ENCODE peak calls at places on chromosomes 5 and 9, in nine cellular contexts. O, Z, N, X, F, C, L, A and U are unnamed samples. For H3K36me3, the result is how much of the 10 kb centered on the place peaks cover.

GRCh38 chr5:56983593-56984361 is 31.9 kb upstream of the MIER3 start:
- DNase-seq in O (no peak), Z (peak), N (no peak), X (no peak), F (no peak), C (no peak), L (no peak), A (no peak), U (no peak)

GRCh38 chr5:161009817-161010216 is 157.8 kb upstream of the ATP10B start:
- DNase-seq in O (no peak), Z (no peak), N (no peak), X (no peak), F (no peak), C (no peak), L (no peak), A (no peak), U (no peak)

GRCh38 chr9:98943682-98944129 is at the start of gene COL15A1:
- DNase-seq in O (no peak), Z (peak), N (no peak), X (no peak), F (no peak), C (peak), L (no peak), A (no peak), U (peak)

GRCh38 chr5:127313847-127314473 is 23.4 kb downstream of the MEGF10 start:
- DNase-seq in O (peak), Z (peak), N (peak), X (peak), F (peak), C (peak), L (peak), A (peak), U (peak)

GRCh38 chr5:89255845-89256463 is 373.0 kb upstream of the MEF2C start:
- DNase-seq in O (peak), Z (peak), N (peak), X (no peak), F (peak), C (no peak), L (no peak), A (no peak), U (no peak)

GRCh38 chr9:73683862-73684591 is 532.4 kb downstream of the ANXA1 start:
- DNase-seq in O (no peak), Z (peak), N (peak), X (no peak), F (peak), C (no peak), L (no peak), A (no peak), U (no peak)

GRCh38 chr5:6767481-6768063 is 54.3 kb downstream of the TENT4A start:
- DNase-seq in O (no peak), Z (no peak), N (no peak), X (no peak), F (no peak), C (no peak), L (no peak), A (no peak), U (no peak)

GRCh38 chr5:4659836-4660235 is 480.3 kb upstream of the ADAMTS16 start:
- DNase-seq in O (no peak), Z (no peak), N (no peak), X (no peak), F (no peak), C (no peak), L (no peak), A (no peak), U (no peak)

GRCh38 chr5:135185461-135186075 is 151.5 kb upstream of the PITX1 start:
- DNase-seq in O (peak), Z (peak), N (no peak), X (no peak), F (no peak), C (no peak), L (peak), A (no peak), U (no peak)

GRCh38 chr5:171852255-171852681 is 66.7 kb downstream of the SMIM23 start:
- DNase-seq in O (no peak), Z (no peak), N (no peak), X (no peak), F (no peak), C (no peak), L (no peak), A (no peak), U (no peak)

GRCh38 chr5:885529-885928 is 7.1 kb downstream of the BRD9 start:
- DNase-seq in O (no peak), Z (no peak), N (no peak), X (peak), F (no peak), C (no peak), L (no peak), A (no peak), U (no peak)
- H3K36me3 ChIP-seq in O (half or more), Z (half or more), N (half or more), X (half or more), F (half or more), C (under half), L (under half), A (half or more), U (half or more)

GRCh38 chr9:76090330-76090729 is 199.9 kb downstream of the PCSK5 start:
- DNase-seq in O (no peak), Z (no peak), N (no peak), X (no peak), F (no peak), C (no peak), L (no peak), A (no peak), U (no peak)

GRCh38 chr9:76087978-76088377 is 197.5 kb downstream of the PCSK5 start:
- DNase-seq in O (no peak), Z (no peak), N (no peak), X (no peak), F (no peak), C (no peak), L (no peak), A (no peak), U (no peak)

GRCh38 chr9:76090909-76091308 is 200.4 kb downstream of the PCSK5 start:
- DNase-seq in O (no peak), Z (no peak), N (no peak), X (no peak), F (no peak), C (no peak), L (no peak), A (no peak), U (no peak)

GRCh38 chr9:76085596-76085995 is 195.1 kb downstream of the PCSK5 start:
- DNase-seq in O (no peak), Z (no peak), N (no peak), X (no peak), F (no peak), C (no peak), L (no peak), A (no peak), U (no peak)

GRCh38 chr9:76086521-76086920 is 196.0 kb downstream of the PCSK5 start:
- DNase-seq in O (peak), Z (peak), N (no peak), X (no peak), F (no peak), C (no peak), L (no peak), A (no peak), U (no peak)
- TF ChIP-seq CTCF in O (peak), Z (no peak), N (no peak), X (no peak), F (no peak), C (no peak), L (no peak), A (no peak), U (no peak)

GRCh38 chr5:41918105-41918504 is 7.0 kb upstream of the FBXO4 start:
- DNase-seq in O (no peak), Z (no peak), N (no peak), X (no peak), F (no peak), C (no peak), L (no peak), A (no peak), U (no peak)
- H3K36me3 ChIP-seq in O (under half), Z (half or more), N (under half), X (half or more), F (under half), C (under half), L (under half), A (half or more), U (half or more)

GRCh38 chr5:141186897-141187512 is at the start of gene PCDHB9:
- DNase-seq in O (peak), Z (peak), N (no peak), X (no peak), F (peak), C (no peak), L (peak), A (no peak), U (no peak)

GRCh38 chr5:141180313-141180712 is 1.9 kb upstream of the PCDHB16 start:
- DNase-seq in O (no peak), Z (no peak), N (no peak), X (no peak), F (no peak), C (no peak), L (no peak), A (no peak), U (no peak)

GRCh38 chr5:141182248-141182647 is at the start of gene PCDHB16:
- DNase-seq in O (peak), Z (peak), N (no peak), X (no peak), F (no peak), C (peak), L (no peak), A (no peak), U (no peak)
- TF ChIP-seq CTCF in O (peak), Z (no peak), N (no peak), X (no peak), F (no peak), C (peak), L (no peak), A (no peak), U (peak)

DNA sequence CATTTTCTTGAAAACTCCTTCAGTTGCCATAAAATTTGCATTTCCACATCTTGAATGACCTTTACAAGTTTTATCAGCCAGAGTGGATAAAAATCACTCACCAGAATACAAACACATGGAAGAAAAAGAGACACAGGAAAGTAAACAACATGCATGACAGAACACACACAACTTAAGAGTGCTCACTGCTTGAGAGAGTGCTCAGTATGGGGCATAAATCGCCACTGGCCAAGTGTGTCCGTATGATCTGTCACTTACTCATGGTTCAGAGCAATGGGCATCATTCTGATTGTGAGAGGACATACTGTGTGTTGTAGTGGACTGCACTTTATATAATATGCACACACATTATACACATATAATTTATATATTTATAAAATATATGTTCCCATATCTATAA is 155.5 kb upstream of the NTRK2 start:
- DNase-seq in O (no peak), Z (no peak), N (no peak), X (no peak), F (no peak), C (no peak), L (no peak), A (no peak), U (no peak)
- H3K36me3 ChIP-seq in O (under half), Z (under half), N (under half), X (under half), F (under half), C (under half), L (under half), A (under half), U (under half)

DNA sequence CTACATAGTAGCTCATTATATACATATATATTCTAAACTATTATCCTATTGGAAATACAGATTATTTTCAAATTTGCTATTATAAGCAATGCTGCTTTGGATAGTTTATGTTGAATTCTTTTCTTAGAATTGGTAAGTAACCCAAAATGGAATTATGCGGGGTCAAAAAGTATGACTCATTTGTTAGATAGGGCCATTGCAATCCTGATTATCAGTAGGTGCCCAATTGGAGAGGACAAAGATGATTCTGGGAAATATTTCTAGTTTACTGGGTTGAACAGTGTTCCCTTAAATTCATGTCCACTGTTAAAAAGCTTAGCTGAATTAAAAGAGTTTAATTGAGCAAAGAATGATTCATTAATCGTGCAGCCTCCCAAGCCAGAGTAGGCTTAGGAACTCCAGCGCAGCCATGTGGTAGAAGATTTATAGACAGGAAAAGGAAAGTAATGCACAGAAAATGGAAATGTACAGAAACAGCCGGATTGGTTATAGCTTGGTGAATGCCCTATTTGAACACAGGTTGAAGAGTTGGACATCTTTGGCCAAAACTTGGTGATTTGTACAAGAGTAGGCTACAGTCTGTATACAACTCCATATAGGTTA is 81.8 kb downstream of the GDNF start:
- DNase-seq in O (no peak), Z (peak), N (no peak), X (no peak), F (peak), C (no peak), L (no peak), A (no peak), U (no peak)
- TF ChIP-seq CTCF in O (peak), Z (peak), N (peak), X (no peak), F (peak), C (no peak), L (no peak), A (no peak), U (no peak)

GRCh38 chr9:32442433-32442832 is 58.0 kb downstream of the ACO1 start:
- DNase-seq in O (no peak), Z (no peak), N (no peak), X (no peak), F (no peak), C (no peak), L (no peak), A (no peak), U (no peak)
- H3K36me3 ChIP-seq in O (under half), Z (under half), N (half or more), X (half or more), F (under half), C (under half), L (under half), A (half or more), U (under half)

DNA sequence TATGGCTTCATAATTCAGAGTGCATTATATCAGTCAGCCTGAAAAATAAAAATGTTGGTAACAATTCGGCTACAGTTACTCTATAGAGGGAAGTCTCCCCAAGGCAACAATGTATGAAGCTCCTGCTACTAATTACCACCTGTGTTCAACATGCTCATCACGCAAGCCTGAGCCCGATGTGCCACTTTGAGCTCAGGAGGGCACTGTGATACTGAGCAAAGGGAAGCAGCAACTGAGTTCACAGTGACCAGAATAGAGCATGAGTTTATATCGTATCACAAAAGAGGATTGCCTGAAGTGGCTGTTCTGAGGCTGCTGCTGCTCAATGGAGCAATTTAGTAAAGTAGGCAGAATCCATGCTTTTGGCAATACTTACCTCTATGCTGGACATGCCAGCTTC is 202.0 kb upstream of the HAPLN1 start:
- DNase-seq in O (no peak), Z (no peak), N (no peak), X (no peak), F (peak), C (no peak), L (no peak), A (no peak), U (no peak)
- TF ChIP-seq CTCF in O (no peak), Z (no peak), N (peak), X (no peak), F (no peak), C (no peak), L (no peak), A (no peak), U (no peak)

GRCh38 chr9:36659500-36659899 is 86.8 kb downstream of the MELK start:
- DNase-seq in O (no peak), Z (no peak), N (no peak), X (no peak), F (no peak), C (no peak), L (no peak), A (no peak), U (no peak)

GRCh38 chr9:36656842-36657241 is 84.1 kb downstream of the MELK start:
- DNase-seq in O (no peak), Z (no peak), N (no peak), X (no peak), F (no peak), C (no peak), L (peak), A (no peak), U (no peak)
- H3K36me3 ChIP-seq in O (under half), Z (under half), N (under half), X (under half), F (under half), C (under half), L (under half), A (under half), U (under half)

GRCh38 chr5:158320178-158320674 is 461.3 kb upstream of the CLINT1 start:
- DNase-seq in O (no peak), Z (peak), N (no peak), X (no peak), F (no peak), C (no peak), L (no peak), A (no peak), U (no peak)
- TF ChIP-seq CTCF in O (no peak), Z (no peak), N (no peak), X (no peak), F (no peak), C (no peak), L (no peak), A (no peak), U (no peak)